ENCODE peak calls at places on chromosomes 16 and 17, in six cellular contexts. One of them, this sample, is unnamed.
A peak's percentile ranks its signal among the peaks of the same experiment; 100 is the strongest.

GRCh38 chr17:80492343-80493136 is 16.1 kb upstream of the NPTX1 start:
- DNase-seq in non-pigmented ciliary epithelial cell: no peak
- DNase-seq in Peyer's patch: no peak
- DNase-seq in GF-D8: no peak
- DNase-seq in stimulated activated CD4-positive, alpha-beta T cell treated with anti-CD3 and anti-CD28 coated beads, Interleukin-2, amount 100 ng/mL, for 48 hours: no peak
- DNase-seq in NCI-H1048: no peak
- DNase-seq in this sample: no peak

GRCh38 chr17:17416007-17416399 is 60.8 kb upstream of the MED9 start:
- DNase-seq in NCI-H1048: no peak
- DNase-seq in stimulated activated CD4-positive, alpha-beta T cell treated with anti-CD3 and anti-CD28 coated beads, Interleukin-2, amount 100 ng/mL, for 48 hours: no peak
- DNase-seq in GF-D8: peak; percentile 27
- DNase-seq in non-pigmented ciliary epithelial cell: no peak
- DNase-seq in Peyer's patch: no peak
- DNase-seq in this sample: peak; percentile 77

GRCh38 chr16:57822018-57822553 is 19.8 kb upstream of the KIFC3 start:
- DNase-seq in Peyer's patch: no peak
- DNase-seq in non-pigmented ciliary epithelial cell: no peak
- DNase-seq in NCI-H1048: no peak
- DNase-seq in stimulated activated CD4-positive, alpha-beta T cell treated with anti-CD3 and anti-CD28 coated beads, Interleukin-2, amount 100 ng/mL, for 48 hours: no peak
- DNase-seq in GF-D8: no peak
- DNase-seq in this sample: no peak

GRCh38 chr17:50908860-50909764 is 43.0 kb upstream of the TOB1 start:
- DNase-seq in non-pigmented ciliary epithelial cell: no peak
- DNase-seq in Peyer's patch: peak; percentile 60
- DNase-seq in GF-D8: no peak
- DNase-seq in NCI-H1048: no peak
- DNase-seq in stimulated activated CD4-positive, alpha-beta T cell treated with anti-CD3 and anti-CD28 coated beads, Interleukin-2, amount 100 ng/mL, for 48 hours: no peak
- DNase-seq in this sample: peak; percentile 69

GRCh38 chr16:89121691-89122321 is 28.2 kb downstream of the ACSF3 start:
- DNase-seq in non-pigmented ciliary epithelial cell: no peak
- DNase-seq in NCI-H1048: no peak
- DNase-seq in stimulated activated CD4-positive, alpha-beta T cell treated with anti-CD3 and anti-CD28 coated beads, Interleukin-2, amount 100 ng/mL, for 48 hours: no peak
- DNase-seq in GF-D8: no peak
- DNase-seq in Peyer's patch: no peak
- DNase-seq in this sample: no peak

GRCh38 chr17:36482611-36483504 is 3.6 kb upstream of the ZNHIT3 start:
- DNase-seq in stimulated activated CD4-positive, alpha-beta T cell treated with anti-CD3 and anti-CD28 coated beads, Interleukin-2, amount 100 ng/mL, for 48 hours: peak; percentile 91
- DNase-seq in GF-D8: no peak
- DNase-seq in NCI-H1048: peak; percentile 49
- DNase-seq in non-pigmented ciliary epithelial cell: peak; percentile 11
- DNase-seq in Peyer's patch: peak; percentile 89
- DNase-seq in this sample: peak; percentile 71

GRCh38 chr17:78226055-78226751 is 5.2 kb upstream of the TMEM235 start:
- DNase-seq in stimulated activated CD4-positive, alpha-beta T cell treated with anti-CD3 and anti-CD28 coated beads, Interleukin-2, amount 100 ng/mL, for 48 hours: no peak
- DNase-seq in GF-D8: no peak
- DNase-seq in NCI-H1048: no peak
- DNase-seq in non-pigmented ciliary epithelial cell: no peak
- DNase-seq in Peyer's patch: no peak
- DNase-seq in this sample: no peak

GRCh38 chr16:47143329-47143676 is 442 bp downstream of the NETO2 start:
- DNase-seq in non-pigmented ciliary epithelial cell: no peak
- DNase-seq in GF-D8: peak; percentile 35
- DNase-seq in NCI-H1048: no peak
- DNase-seq in Peyer's patch: peak; percentile 81
- DNase-seq in stimulated activated CD4-positive, alpha-beta T cell treated with anti-CD3 and anti-CD28 coated beads, Interleukin-2, amount 100 ng/mL, for 48 hours: peak; percentile 73
- DNase-seq in this sample: no peak

GRCh38 chr16:49274936-49275730 is 6.5 kb downstream of the CBLN1 start:
- DNase-seq in stimulated activated CD4-positive, alpha-beta T cell treated with anti-CD3 and anti-CD28 coated beads, Interleukin-2, amount 100 ng/mL, for 48 hours: no peak
- DNase-seq in NCI-H1048: no peak
- DNase-seq in GF-D8: no peak
- DNase-seq in non-pigmented ciliary epithelial cell: no peak
- DNase-seq in Peyer's patch: no peak
- DNase-seq in this sample: no peak

GRCh38 chr16:26510924-26511323 is 555.8 kb upstream of the C16orf82 start:
- DNase-seq in stimulated activated CD4-positive, alpha-beta T cell treated with anti-CD3 and anti-CD28 coated beads, Interleukin-2, amount 100 ng/mL, for 48 hours: no peak
- DNase-seq in GF-D8: no peak
- DNase-seq in NCI-H1048: no peak
- DNase-seq in Peyer's patch: no peak
- DNase-seq in non-pigmented ciliary epithelial cell: no peak
- DNase-seq in this sample: no peak

GRCh38 chr16:47180073-47180472 is 36.3 kb upstream of the NETO2 start:
- DNase-seq in stimulated activated CD4-positive, alpha-beta T cell treated with anti-CD3 and anti-CD28 coated beads, Interleukin-2, amount 100 ng/mL, for 48 hours: no peak
- DNase-seq in non-pigmented ciliary epithelial cell: no peak
- DNase-seq in Peyer's patch: no peak
- DNase-seq in GF-D8: no peak
- DNase-seq in NCI-H1048: no peak
- DNase-seq in this sample: no peak

GRCh38 chr17:8103549-8103948 is 14.8 kb downstream of the ALOXE3 start:
- DNase-seq in GF-D8: no peak
- DNase-seq in NCI-H1048: no peak
- DNase-seq in Peyer's patch: no peak
- DNase-seq in non-pigmented ciliary epithelial cell: no peak
- DNase-seq in stimulated activated CD4-positive, alpha-beta T cell treated with anti-CD3 and anti-CD28 coated beads, Interleukin-2, amount 100 ng/mL, for 48 hours: no peak
- DNase-seq in this sample: no peak

GRCh38 chr16:12496866-12497265 is 306.8 kb downstream of the CPPED1 start:
- DNase-seq in NCI-H1048: no peak
- DNase-seq in stimulated activated CD4-positive, alpha-beta T cell treated with anti-CD3 and anti-CD28 coated beads, Interleukin-2, amount 100 ng/mL, for 48 hours: no peak
- DNase-seq in GF-D8: no peak
- DNase-seq in Peyer's patch: no peak
- DNase-seq in non-pigmented ciliary epithelial cell: no peak
- DNase-seq in this sample: no peak

GRCh38 chr17:50634915-50635719 is 436 bp downstream of the ABCC3 start:
- DNase-seq in non-pigmented ciliary epithelial cell: no peak
- DNase-seq in GF-D8: no peak
- DNase-seq in NCI-H1048: no peak
- DNase-seq in Peyer's patch: no peak
- DNase-seq in stimulated activated CD4-positive, alpha-beta T cell treated with anti-CD3 and anti-CD28 coated beads, Interleukin-2, amount 100 ng/mL, for 48 hours: no peak
- DNase-seq in this sample: no peak

GRCh38 chr16:86664518-86665318 is 86.4 kb downstream of the FOXL1 start:
- DNase-seq in GF-D8: no peak
- DNase-seq in stimulated activated CD4-positive, alpha-beta T cell treated with anti-CD3 and anti-CD28 coated beads, Interleukin-2, amount 100 ng/mL, for 48 hours: peak; percentile 51
- DNase-seq in NCI-H1048: no peak
- DNase-seq in non-pigmented ciliary epithelial cell: peak; percentile 93
- DNase-seq in Peyer's patch: peak; percentile 86
- DNase-seq in this sample: no peak

GRCh38 chr17:1413281-1413791 is 13.3 kb upstream of the YWHAE start:
- DNase-seq in Peyer's patch: peak; percentile 81
- DNase-seq in GF-D8: no peak
- DNase-seq in NCI-H1048: no peak
- DNase-seq in non-pigmented ciliary epithelial cell: peak; percentile 45
- DNase-seq in stimulated activated CD4-positive, alpha-beta T cell treated with anti-CD3 and anti-CD28 coated beads, Interleukin-2, amount 100 ng/mL, for 48 hours: no peak
- DNase-seq in this sample: no peak

GRCh38 chr17:79008666-79009387 is 737 bp downstream of the CANT1 start:
- DNase-seq in non-pigmented ciliary epithelial cell: no peak
- DNase-seq in stimulated activated CD4-positive, alpha-beta T cell treated with anti-CD3 and anti-CD28 coated beads, Interleukin-2, amount 100 ng/mL, for 48 hours: no peak
- DNase-seq in GF-D8: no peak
- DNase-seq in Peyer's patch: peak; percentile 41
- DNase-seq in NCI-H1048: no peak
- DNase-seq in this sample: no peak

GRCh38 chr16:69476920-69477418 is 52.5 kb downstream of the CYB5B start:
- DNase-seq in NCI-H1048: no peak
- DNase-seq in non-pigmented ciliary epithelial cell: peak; percentile 72
- DNase-seq in stimulated activated CD4-positive, alpha-beta T cell treated with anti-CD3 and anti-CD28 coated beads, Interleukin-2, amount 100 ng/mL, for 48 hours: no peak
- DNase-seq in GF-D8: no peak
- DNase-seq in Peyer's patch: no peak
- DNase-seq in this sample: no peak

GRCh38 chr16:29849505-29849904 is 13.5 kb downstream of the CDIPT start:
- DNase-seq in stimulated activated CD4-positive, alpha-beta T cell treated with anti-CD3 and anti-CD28 coated beads, Interleukin-2, amount 100 ng/mL, for 48 hours: no peak
- DNase-seq in NCI-H1048: no peak
- DNase-seq in Peyer's patch: no peak
- DNase-seq in non-pigmented ciliary epithelial cell: no peak
- DNase-seq in GF-D8: no peak
- DNase-seq in this sample: no peak

GRCh38 chr17:78144146-78144719 is 2.0 kb upstream of the C17orf99 start:
- DNase-seq in Peyer's patch: peak; percentile 86
- DNase-seq in NCI-H1048: no peak
- DNase-seq in GF-D8: peak; percentile 83
- DNase-seq in stimulated activated CD4-positive, alpha-beta T cell treated with anti-CD3 and anti-CD28 coated beads, Interleukin-2, amount 100 ng/mL, for 48 hours: no peak
- DNase-seq in non-pigmented ciliary epithelial cell: no peak
- DNase-seq in this sample: peak; percentile 95

GRCh38 chr16:48479955-48480354 is 94.7 kb upstream of the SIAH1 start:
- DNase-seq in NCI-H1048: no peak
- DNase-seq in non-pigmented ciliary epithelial cell: no peak
- DNase-seq in GF-D8: no peak
- DNase-seq in stimulated activated CD4-positive, alpha-beta T cell treated with anti-CD3 and anti-CD28 coated beads, Interleukin-2, amount 100 ng/mL, for 48 hours: no peak
- DNase-seq in Peyer's patch: no peak
- DNase-seq in this sample: no peak

GRCh38 chr17:1730345-1731193 is 6.1 kb downstream of the WDR81 start:
- DNase-seq in non-pigmented ciliary epithelial cell: no peak
- DNase-seq in GF-D8: no peak
- DNase-seq in stimulated activated CD4-positive, alpha-beta T cell treated with anti-CD3 and anti-CD28 coated beads, Interleukin-2, amount 100 ng/mL, for 48 hours: no peak
- DNase-seq in NCI-H1048: no peak
- DNase-seq in Peyer's patch: peak; percentile 82
- DNase-seq in this sample: peak; percentile 73

GRCh38 chr17:61416211-61416539 is 16.5 kb downstream of the TBX2 start:
- DNase-seq in non-pigmented ciliary epithelial cell: no peak
- DNase-seq in stimulated activated CD4-positive, alpha-beta T cell treated with anti-CD3 and anti-CD28 coated beads, Interleukin-2, amount 100 ng/mL, for 48 hours: no peak
- DNase-seq in GF-D8: no peak
- DNase-seq in NCI-H1048: no peak
- DNase-seq in Peyer's patch: no peak
- DNase-seq in this sample: no peak

GRCh38 chr16:30941600-30942420 is 7.1 kb upstream of the ORAI3 start:
- DNase-seq in stimulated activated CD4-positive, alpha-beta T cell treated with anti-CD3 and anti-CD28 coated beads, Interleukin-2, amount 100 ng/mL, for 48 hours: peak; percentile 66
- DNase-seq in NCI-H1048: no peak
- DNase-seq in GF-D8: peak; percentile 40
- DNase-seq in Peyer's patch: peak; percentile 92
- DNase-seq in non-pigmented ciliary epithelial cell: no peak
- DNase-seq in this sample: peak; percentile 70

GRCh38 chr17:78785663-78786057 is 3.6 kb upstream of the CYTH1 start:
- DNase-seq in NCI-H1048: no peak
- DNase-seq in Peyer's patch: no peak
- DNase-seq in stimulated activated CD4-positive, alpha-beta T cell treated with anti-CD3 and anti-CD28 coated beads, Interleukin-2, amount 100 ng/mL, for 48 hours: no peak
- DNase-seq in GF-D8: no peak
- DNase-seq in non-pigmented ciliary epithelial cell: no peak
- DNase-seq in this sample: no peak

GRCh38 chr17:55175788-55176425 is 88.9 kb upstream of the HLF start:
- DNase-seq in GF-D8: no peak
- DNase-seq in Peyer's patch: no peak
- DNase-seq in stimulated activated CD4-positive, alpha-beta T cell treated with anti-CD3 and anti-CD28 coated beads, Interleukin-2, amount 100 ng/mL, for 48 hours: no peak
- DNase-seq in non-pigmented ciliary epithelial cell: no peak
- DNase-seq in NCI-H1048: no peak
- DNase-seq in this sample: no peak

GRCh38 chr16:48540222-48540900 is 69.6 kb downstream of the N4BP1 start:
- DNase-seq in stimulated activated CD4-positive, alpha-beta T cell treated with anti-CD3 and anti-CD28 coated beads, Interleukin-2, amount 100 ng/mL, for 48 hours: no peak
- DNase-seq in NCI-H1048: no peak
- DNase-seq in non-pigmented ciliary epithelial cell: no peak
- DNase-seq in GF-D8: no peak
- DNase-seq in Peyer's patch: peak; percentile 42
- DNase-seq in this sample: no peak

GRCh38 chr17:41555105-41555887 is 16.6 kb downstream of the KRT9 start:
- DNase-seq in NCI-H1048: no peak
- DNase-seq in non-pigmented ciliary epithelial cell: no peak
- DNase-seq in Peyer's patch: peak; percentile 76
- DNase-seq in GF-D8: no peak
- DNase-seq in stimulated activated CD4-positive, alpha-beta T cell treated with anti-CD3 and anti-CD28 coated beads, Interleukin-2, amount 100 ng/mL, for 48 hours: no peak
- DNase-seq in this sample: no peak

GRCh38 chr17:6669479-6670212 is 18.1 kb downstream of the C17orf100 start:
- DNase-seq in non-pigmented ciliary epithelial cell: no peak
- DNase-seq in GF-D8: no peak
- DNase-seq in stimulated activated CD4-positive, alpha-beta T cell treated with anti-CD3 and anti-CD28 coated beads, Interleukin-2, amount 100 ng/mL, for 48 hours: no peak
- DNase-seq in NCI-H1048: no peak
- DNase-seq in Peyer's patch: peak; percentile 34
- DNase-seq in this sample: no peak

GRCh38 chr17:3896108-3897099 is 3.6 kb upstream of the CAMKK1 start:
- DNase-seq in NCI-H1048: no peak
- DNase-seq in GF-D8: no peak
- DNase-seq in non-pigmented ciliary epithelial cell: no peak
- DNase-seq in Peyer's patch: no peak
- DNase-seq in stimulated activated CD4-positive, alpha-beta T cell treated with anti-CD3 and anti-CD28 coated beads, Interleukin-2, amount 100 ng/mL, for 48 hours: no peak
- DNase-seq in this sample: no peak

GRCh38 chr17:80917716-80918560 is 73.7 kb upstream of the CHMP6 start:
- DNase-seq in Peyer's patch: no peak
- DNase-seq in non-pigmented ciliary epithelial cell: no peak
- DNase-seq in NCI-H1048: no peak
- DNase-seq in stimulated activated CD4-positive, alpha-beta T cell treated with anti-CD3 and anti-CD28 coated beads, Interleukin-2, amount 100 ng/mL, for 48 hours: no peak
- DNase-seq in GF-D8: no peak
- DNase-seq in this sample: no peak

GRCh38 chr17:50029185-50029584 is 26.7 kb upstream of the ITGA3 start:
- DNase-seq in NCI-H1048: no peak
- DNase-seq in stimulated activated CD4-positive, alpha-beta T cell treated with anti-CD3 and anti-CD28 coated beads, Interleukin-2, amount 100 ng/mL, for 48 hours: no peak
- DNase-seq in GF-D8: no peak
- DNase-seq in non-pigmented ciliary epithelial cell: no peak
- DNase-seq in Peyer's patch: peak; percentile 18
- DNase-seq in this sample: no peak

GRCh38 chr17:10081571-10082169 is 116.7 kb downstream of the GAS7 start:
- DNase-seq in stimulated activated CD4-positive, alpha-beta T cell treated with anti-CD3 and anti-CD28 coated beads, Interleukin-2, amount 100 ng/mL, for 48 hours: no peak
- DNase-seq in GF-D8: no peak
- DNase-seq in non-pigmented ciliary epithelial cell: no peak
- DNase-seq in NCI-H1048: no peak
- DNase-seq in Peyer's patch: no peak
- DNase-seq in this sample: no peak

GRCh38 chr16:6634151-6634550 is 698.5 kb upstream of the RBFOX1 start:
- DNase-seq in Peyer's patch: no peak
- DNase-seq in non-pigmented ciliary epithelial cell: no peak
- DNase-seq in stimulated activated CD4-positive, alpha-beta T cell treated with anti-CD3 and anti-CD28 coated beads, Interleukin-2, amount 100 ng/mL, for 48 hours: no peak
- DNase-seq in NCI-H1048: no peak
- DNase-seq in GF-D8: no peak
- DNase-seq in this sample: no peak

GRCh38 chr17:39095309-39095686 is 56.1 kb downstream of the PLXDC1 start:
- DNase-seq in stimulated activated CD4-positive, alpha-beta T cell treated with anti-CD3 and anti-CD28 coated beads, Interleukin-2, amount 100 ng/mL, for 48 hours: no peak
- DNase-seq in GF-D8: no peak
- DNase-seq in Peyer's patch: no peak
- DNase-seq in NCI-H1048: no peak
- DNase-seq in non-pigmented ciliary epithelial cell: no peak
- DNase-seq in this sample: no peak

GRCh38 chr16:2027024-2028010 is 615 bp downstream of the NHERF2 start:
- DNase-seq in GF-D8: no peak
- DNase-seq in NCI-H1048: no peak
- DNase-seq in Peyer's patch: no peak
- DNase-seq in non-pigmented ciliary epithelial cell: no peak
- DNase-seq in stimulated activated CD4-positive, alpha-beta T cell treated with anti-CD3 and anti-CD28 coated beads, Interleukin-2, amount 100 ng/mL, for 48 hours: no peak
- DNase-seq in this sample: no peak

This sample was measured in HL-60.